ENCODE peak calls at places on chromosomes 4 and X, in six cellular contexts. One of them, this sample, is unnamed.

GRCh38 chr4:31482691-31483090 is 762.5 kb downstream of the PCDH7 start:
- DNase-seq in IMR-90: no peak
- DNase-seq in neuronal stem cell: no peak
- DNase-seq in H9: no peak
- DNase-seq in mesendoderm: no peak
- DNase-seq in H1: no peak
- DNase-seq in this sample: no peak

GRCh38 chrX:98299785-98300184 is 1416.1 kb downstream of the RPA4 start:
- DNase-seq in IMR-90: no peak
- DNase-seq in neuronal stem cell: no peak
- DNase-seq in H9: no peak
- DNase-seq in mesendoderm: no peak
- DNase-seq in H1: no peak
- DNase-seq in this sample: no peak

GRCh38 chr4:108821056-108821925 is 58.4 kb upstream of the ETNPPL start:
- DNase-seq in IMR-90: no peak
- DNase-seq in neuronal stem cell: no peak
- DNase-seq in H9: no peak
- DNase-seq in mesendoderm: no peak
- DNase-seq in H1: no peak
- DNase-seq in this sample: no peak

GRCh38 chr4:134548052-134548628 is 346.6 kb upstream of the PABPC4L start:
- DNase-seq in IMR-90: no peak
- DNase-seq in neuronal stem cell: no peak
- DNase-seq in H9: no peak
- DNase-seq in mesendoderm: no peak
- DNase-seq in H1: no peak
- DNase-seq in this sample: no peak

GRCh38 chr4:152102184-152103000 is 341.6 kb upstream of the GATB start:
- DNase-seq in IMR-90: peak; percentile 92
- DNase-seq in neuronal stem cell: no peak
- DNase-seq in H9: no peak
- DNase-seq in mesendoderm: peak; percentile 66
- DNase-seq in H1: no peak
- DNase-seq in this sample: peak; percentile 78

GRCh38 chr4:5019274-5019673 is at the start of gene CYTL1:
- DNase-seq in IMR-90: no peak
- DNase-seq in neuronal stem cell: no peak
- DNase-seq in H9: peak; percentile 73
- DNase-seq in mesendoderm: peak; percentile 31
- DNase-seq in H1: peak; percentile 70
- DNase-seq in this sample: no peak

GRCh38 chrX:1126738-1127137 is 85.7 kb downstream of the CRLF2 start:
- DNase-seq in IMR-90: no peak
- DNase-seq in neuronal stem cell: no peak
- DNase-seq in H9: peak; percentile 19
- DNase-seq in mesendoderm: no peak
- DNase-seq in H1: no peak
- DNase-seq in this sample: no peak

GRCh38 chr4:83075696-83076095 is 38.8 kb downstream of the PLAC8 start:
- DNase-seq in IMR-90: peak; percentile 78
- DNase-seq in neuronal stem cell: no peak
- DNase-seq in H9: no peak
- DNase-seq in mesendoderm: no peak
- DNase-seq in H1: no peak
- DNase-seq in this sample: peak; percentile 85

GRCh38 chrX:113305496-113305895 is 464.9 kb upstream of the AMOT start:
- DNase-seq in IMR-90: peak; percentile 4
- DNase-seq in neuronal stem cell: no peak
- DNase-seq in H9: no peak
- DNase-seq in mesendoderm: no peak
- DNase-seq in H1: no peak
- DNase-seq in this sample: peak; percentile 60

GRCh38 chr4:82721819-82722423 is 76.7 kb downstream of the SCD5 start:
- DNase-seq in IMR-90: peak; percentile 26
- DNase-seq in neuronal stem cell: no peak
- DNase-seq in H9: no peak
- DNase-seq in mesendoderm: no peak
- DNase-seq in H1: no peak
- DNase-seq in this sample: no peak

GRCh38 chr4:742742-743311 is 37.2 kb downstream of the PCGF3 start:
- DNase-seq in IMR-90: peak; percentile 42
- DNase-seq in neuronal stem cell: peak; percentile 56
- DNase-seq in H9: peak; percentile 79
- DNase-seq in mesendoderm: peak; percentile 65
- DNase-seq in H1: peak; percentile 94
- DNase-seq in this sample: peak; percentile 65

DNA sequence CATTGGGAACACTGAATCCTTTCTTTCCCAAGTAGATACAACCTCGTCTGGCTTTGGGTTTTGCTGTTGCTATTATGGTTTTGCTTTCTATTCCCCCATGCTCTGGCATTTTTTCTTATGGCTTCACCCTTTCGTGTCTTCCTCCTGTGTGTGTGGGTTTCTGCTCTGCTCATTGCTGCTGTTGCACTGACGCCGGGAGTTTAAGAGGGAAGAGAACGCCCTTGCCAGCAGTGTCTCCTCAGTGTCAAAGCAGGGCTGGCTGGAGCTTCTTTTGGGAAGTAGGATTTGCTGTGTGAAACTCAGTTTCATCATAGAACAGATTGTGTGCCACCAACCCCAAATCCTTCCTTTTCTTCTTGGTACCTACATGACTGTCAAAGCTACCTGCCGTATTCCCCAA is 63.7 kb downstream of the CLDN22 start:
- DNase-seq in IMR-90: no peak
- DNase-seq in neuronal stem cell: no peak
- DNase-seq in H9: no peak
- DNase-seq in mesendoderm: no peak
- DNase-seq in H1: no peak
- DNase-seq in this sample: peak; percentile 44
- H2AK5ac ChIP-seq in IMR-90: peak overlapping the region; percentile 44
- H2AK5ac ChIP-seq in neuronal stem cell: no peak overlapping the region
- H2AK5ac ChIP-seq in H9: no peak overlapping the region
- H2AK5ac ChIP-seq in mesendoderm: no peak overlapping the region
- H2AK5ac ChIP-seq in H1: no peak overlapping the region
- H2AK5ac ChIP-seq in this sample: no peak overlapping the region

GRCh38 chr4:10118355-10119004 is 1.9 kb upstream of the WDR1 start:
- DNase-seq in IMR-90: no peak
- DNase-seq in neuronal stem cell: no peak
- DNase-seq in H9: no peak
- DNase-seq in mesendoderm: no peak
- DNase-seq in H1: no peak
- DNase-seq in this sample: no peak

GRCh38 chr4:10115271-10115656 is 1.3 kb downstream of the WDR1 start:
- DNase-seq in IMR-90: peak; percentile 60
- DNase-seq in neuronal stem cell: no peak
- DNase-seq in H9: no peak
- DNase-seq in mesendoderm: no peak
- DNase-seq in H1: peak; percentile 38
- DNase-seq in this sample: peak; percentile 65

GRCh38 chr4:10115657-10116624 is 658 bp downstream of the WDR1 start:
- DNase-seq in IMR-90: no peak
- DNase-seq in neuronal stem cell: no peak
- DNase-seq in H9: peak; percentile 75
- DNase-seq in mesendoderm: peak; percentile 60
- DNase-seq in H1: peak; percentile 71
- DNase-seq in this sample: peak; percentile 39

GRCh38 chr4:10117424-10118354 is 1.1 kb upstream of the WDR1 start:
- DNase-seq in IMR-90: no peak
- DNase-seq in neuronal stem cell: no peak
- DNase-seq in H9: no peak
- DNase-seq in mesendoderm: no peak
- DNase-seq in H1: peak; percentile 52
- DNase-seq in this sample: peak; percentile 37

GRCh38 chr4:10116625-10117423 is at the start of gene WDR1:
- DNase-seq in IMR-90: peak; percentile 94
- DNase-seq in neuronal stem cell: peak; percentile 93
- DNase-seq in H9: peak; percentile 95
- DNase-seq in mesendoderm: peak; percentile 96
- DNase-seq in H1: peak; percentile 88
- DNase-seq in this sample: peak; percentile 94
- H2AK5ac ChIP-seq in IMR-90: peak within 1 kb of the TSS; percentile 98
- H2AK5ac ChIP-seq in neuronal stem cell: peak within 1 kb of the TSS; percentile 21
- H2AK5ac ChIP-seq in H9: no peak within 1 kb of the TSS
- H2AK5ac ChIP-seq in mesendoderm: no peak within 1 kb of the TSS
- H2AK5ac ChIP-seq in H1: peak within 1 kb of the TSS; percentile 20
- H2AK5ac ChIP-seq in this sample: peak within 1 kb of the TSS; percentile 89

GRCh38 chr4:174217273-174218126 is 66.0 kb downstream of the FBXO8 start:
- DNase-seq in IMR-90: peak; percentile 37
- DNase-seq in neuronal stem cell: peak; percentile 24
- DNase-seq in H9: no peak
- DNase-seq in mesendoderm: peak; percentile 44
- DNase-seq in H1: peak; percentile 55
- DNase-seq in this sample: peak; percentile 40
- H2AK5ac ChIP-seq in IMR-90: no peak overlapping the region
- H2AK5ac ChIP-seq in neuronal stem cell: no peak overlapping the region
- H2AK5ac ChIP-seq in H9: no peak overlapping the region
- H2AK5ac ChIP-seq in mesendoderm: no peak overlapping the region
- H2AK5ac ChIP-seq in H1: no peak overlapping the region
- H2AK5ac ChIP-seq in this sample: no peak overlapping the region

GRCh38 chr4:118746251-118746919 is 61.2 kb downstream of the METTL14 start:
- DNase-seq in IMR-90: no peak
- DNase-seq in neuronal stem cell: no peak
- DNase-seq in H9: no peak
- DNase-seq in mesendoderm: no peak
- DNase-seq in H1: no peak
- DNase-seq in this sample: no peak

GRCh38 chr4:118742050-118742449 is 56.9 kb downstream of the METTL14 start:
- DNase-seq in IMR-90: no peak
- DNase-seq in neuronal stem cell: no peak
- DNase-seq in H9: no peak
- DNase-seq in mesendoderm: no peak
- DNase-seq in H1: no peak
- DNase-seq in this sample: no peak

GRCh38 chr4:118741456-118741855 is 56.3 kb downstream of the METTL14 start:
- DNase-seq in IMR-90: peak; percentile 42
- DNase-seq in neuronal stem cell: no peak
- DNase-seq in H9: no peak
- DNase-seq in mesendoderm: no peak
- DNase-seq in H1: no peak
- DNase-seq in this sample: peak; percentile 33

GRCh38 chr4:118743867-118744266 is 58.7 kb downstream of the METTL14 start:
- DNase-seq in IMR-90: peak; percentile 58
- DNase-seq in neuronal stem cell: no peak
- DNase-seq in H9: no peak
- DNase-seq in mesendoderm: no peak
- DNase-seq in H1: no peak
- DNase-seq in this sample: peak; percentile 55

GRCh38 chr4:118745357-118745756 is 60.2 kb downstream of the METTL14 start:
- DNase-seq in IMR-90: no peak
- DNase-seq in neuronal stem cell: no peak
- DNase-seq in H9: no peak
- DNase-seq in mesendoderm: no peak
- DNase-seq in H1: no peak
- DNase-seq in this sample: no peak
- H2AK5ac ChIP-seq in IMR-90: no peak overlapping the region
- H2AK5ac ChIP-seq in neuronal stem cell: no peak overlapping the region
- H2AK5ac ChIP-seq in H9: no peak overlapping the region
- H2AK5ac ChIP-seq in mesendoderm: no peak overlapping the region
- H2AK5ac ChIP-seq in H1: no peak overlapping the region
- H2AK5ac ChIP-seq in this sample: no peak overlapping the region